ENCODE peak calls at places on chromosomes 7 and 10, in seven cellular contexts. B, Y, O, X, A, F and P are unnamed samples.

GRCh38 chr7:55084307-55084706 is 65.5 kb downstream of the EGFR start:
- DNase-seq in F (no peak), B (no peak), X (no peak), Y (no peak), O (no peak), A (no peak), P (no peak)

GRCh38 chr7:150851497-150852370 is 583 bp upstream of the AOC1 start:
- DNase-seq in F (no peak), Y (no peak), A (no peak), B (no peak), O (no peak), X (no peak), P (no peak)

GRCh38 chr10:82908751-82909150 is 1033.8 kb downstream of the NRG3 start:
- DNase-seq in Y (no peak), B (no peak), F (no peak), X (no peak), A (no peak), O (no peak), P (no peak)

GRCh38 chr10:986137-986825 is 2.0 kb upstream of the GTPBP4 start:
- DNase-seq in F (peak), X (no peak), Y (no peak), A (no peak), O (no peak), B (no peak), P (no peak)

GRCh38 chr7:93160410-93160809 is 12.2 kb upstream of the SAMD9L start:
- DNase-seq in B (no peak), X (no peak), F (no peak), O (no peak), Y (no peak), A (no peak), P (no peak)

GRCh38 chr7:90552521-90552920 is 43.6 kb upstream of the CDK14 start:
- DNase-seq in X (no peak), Y (no peak), A (no peak), B (no peak), O (no peak), F (no peak), P (no peak)

GRCh38 chr7:132373879-132374278 is 202.4 kb downstream of the PLXNA4 start:
- DNase-seq in X (no peak), O (no peak), A (no peak), Y (no peak), B (no peak), F (no peak), P (no peak)

GRCh38 chr7:124338861-124339260 is 306.0 kb upstream of the TMEM229A start:
- DNase-seq in X (no peak), Y (no peak), F (no peak), B (no peak), A (no peak), O (no peak), P (no peak)

GRCh38 chr10:121495719-121496118 is 102.5 kb downstream of the FGFR2 start:
- DNase-seq in A (peak), X (no peak), F (no peak), Y (no peak), O (no peak), B (no peak), P (no peak)

GRCh38 chr10:77636286-77636966 is 1.2 kb downstream of the KCNMA1 start:
- DNase-seq in Y (no peak), A (no peak), O (no peak), X (no peak), F (no peak), B (no peak), P (no peak)

GRCh38 chr7:151138541-151138910 is 29.0 kb downstream of the GBX1 start:
- DNase-seq in X (no peak), O (no peak), Y (no peak), B (no peak), A (no peak), F (peak), P (no peak)

GRCh38 chr10:89857399-89857798 is 156.0 kb downstream of the KIF20B start:
- DNase-seq in F (no peak), X (no peak), Y (no peak), B (no peak), A (no peak), O (no peak), P (no peak)

GRCh38 chr7:46852795-46853194 is 729.1 kb downstream of the TNS3 start:
- DNase-seq in B (no peak), Y (no peak), X (no peak), F (no peak), O (no peak), A (no peak), P (no peak)

GRCh38 chr7:28986723-28987122 is 28.6 kb upstream of the TRIL start:
- DNase-seq in B (no peak), X (peak), Y (no peak), A (no peak), O (no peak), F (no peak), P (peak)

GRCh38 chr7:17564678-17565209 is 266.3 kb downstream of the AHR start:
- DNase-seq in Y (no peak), O (no peak), B (no peak), X (no peak), F (no peak), A (no peak), P (no peak)

GRCh38 chr7:91941450-91941849 is 788 bp downstream of the AKAP9 start:
- DNase-seq in B (no peak), F (no peak), A (peak), X (no peak), Y (peak), O (no peak), P (no peak)

GRCh38 chr7:88291401-88292173 is 15.1 kb downstream of the STEAP4 start:
- DNase-seq in F (no peak), B (no peak), A (peak), Y (no peak), X (no peak), O (no peak), P (no peak)

GRCh38 chr7:127943541-127944521 is 87.4 kb downstream of the LRRC4 start:
- DNase-seq in B (no peak), O (no peak), X (no peak), F (peak), Y (no peak), A (no peak), P (no peak)

GRCh38 chr10:88293651-88294230 is 289.4 kb downstream of the RNLS start:
- DNase-seq in Y (no peak), B (no peak), X (no peak), F (no peak), O (no peak), A (no peak), P (no peak)

GRCh38 chr10:61136151-61136550 is 192.2 kb upstream of the RHOBTB1 start:
- DNase-seq in B (no peak), A (no peak), F (no peak), O (no peak), Y (peak), X (no peak), P (no peak)

GRCh38 chr10:60522617-60523016 is 132.9 kb upstream of the ANK3 start:
- DNase-seq in F (no peak), Y (no peak), A (no peak), B (no peak), X (no peak), O (no peak), P (no peak)

GRCh38 chr10:6033954-6034353 is 28.2 kb downstream of the IL2RA start:
- DNase-seq in X (no peak), A (no peak), F (peak), Y (no peak), B (no peak), O (no peak), P (no peak)

GRCh38 chr7:79787101-79787500 is 333.6 kb upstream of the MAGI2 start:
- DNase-seq in X (no peak), F (no peak), O (no peak), Y (no peak), B (no peak), A (no peak), P (no peak)

GRCh38 chr10:117537436-117537903 is 5.1 kb upstream of the EMX2 start:
- DNase-seq in X (peak), O (no peak), F (no peak), Y (no peak), A (no peak), B (peak), P (no peak)

GRCh38 chr7:85287126-85287825 is 100.4 kb upstream of the SEMA3D start:
- DNase-seq in O (no peak), A (no peak), B (no peak), X (no peak), F (no peak), Y (no peak), P (no peak)

GRCh38 chr7:15780271-15780670 is 93.8 kb upstream of the MEOX2 start:
- DNase-seq in X (no peak), O (no peak), B (no peak), Y (no peak), A (no peak), F (no peak), P (no peak)

GRCh38 chr7:117143580-117143979 is 179.3 kb downstream of the WNT2 start:
- DNase-seq in Y (no peak), F (no peak), A (no peak), O (no peak), B (no peak), X (no peak), P (no peak)

GRCh38 chr10:70560511-70560931 is 42.0 kb downstream of the PRF1 start:
- DNase-seq in A (no peak), X (peak), B (no peak), O (no peak), Y (no peak), F (no peak), P (no peak)

GRCh38 chr10:24483701-24484100 is 240.0 kb downstream of the ARHGAP21 start:
- DNase-seq in A (peak), F (peak), X (no peak), B (peak), O (peak), Y (no peak), P (no peak)

GRCh38 chr10:130218181-130218641 is 82.0 kb downstream of the GLRX3 start:
- DNase-seq in A (no peak), Y (no peak), O (no peak), B (no peak), F (no peak), X (no peak), P (no peak)

GRCh38 chr7:97272237-97272975 is 154.9 kb downstream of the SDHAF3 start:
- DNase-seq in X (no peak), B (no peak), A (no peak), Y (no peak), F (no peak), O (no peak), P (no peak)

GRCh38 chr7:148587076-148587475 is 3.5 kb upstream of the C7orf33 start:
- DNase-seq in O (no peak), Y (no peak), F (no peak), B (no peak), A (no peak), X (no peak), P (no peak)

GRCh38 chr7:51123322-51124021 is 193.1 kb downstream of the COBL start:
- DNase-seq in O (peak), B (peak), F (peak), A (no peak), X (no peak), Y (no peak), P (no peak)

GRCh38 chr10:46524471-46525176 is 31.8 kb downstream of the GPRIN2 start:
- DNase-seq in Y (no peak), F (peak), B (peak), A (no peak), X (peak), O (peak), P (peak)

GRCh38 chr7:142553216-142553615 is 196.1 kb upstream of the PRSS1 start:
- DNase-seq in O (no peak), Y (no peak), A (no peak), B (no peak), X (no peak), F (no peak), P (no peak)

GRCh38 chr10:129758591-129759021 is 205.5 kb downstream of the EBF3 start:
- DNase-seq in A (peak), O (no peak), Y (no peak), B (no peak), F (peak), X (peak), P (no peak)

GRCh38 chr10:13839430-13839986 is 252.7 kb downstream of the PRPF18 start:
- DNase-seq in Y (no peak), B (no peak), A (no peak), F (no peak), X (no peak), O (no peak), P (no peak)

GRCh38 chr7:111833461-111833860 is 271.2 kb upstream of the IMMP2L start:
- DNase-seq in F (no peak), X (no peak), B (no peak), A (no peak), Y (no peak), O (no peak), P (no peak)
- H3K4me3 ChIP-seq in F (no peak), X (no peak), B (no peak), A (no peak), Y (no peak), O (no peak), P (no peak)

GRCh38 chr10:34058922-34059614 is 724.6 kb upstream of the NRP1 start:
- DNase-seq in B (no peak), A (no peak), X (no peak), Y (no peak), F (no peak), O (no peak), P (no peak)
- H3K27ac ChIP-seq in B (no peak), A (peak), X (peak), Y (no peak), F (no peak), O (no peak), P (no peak)

DNA sequence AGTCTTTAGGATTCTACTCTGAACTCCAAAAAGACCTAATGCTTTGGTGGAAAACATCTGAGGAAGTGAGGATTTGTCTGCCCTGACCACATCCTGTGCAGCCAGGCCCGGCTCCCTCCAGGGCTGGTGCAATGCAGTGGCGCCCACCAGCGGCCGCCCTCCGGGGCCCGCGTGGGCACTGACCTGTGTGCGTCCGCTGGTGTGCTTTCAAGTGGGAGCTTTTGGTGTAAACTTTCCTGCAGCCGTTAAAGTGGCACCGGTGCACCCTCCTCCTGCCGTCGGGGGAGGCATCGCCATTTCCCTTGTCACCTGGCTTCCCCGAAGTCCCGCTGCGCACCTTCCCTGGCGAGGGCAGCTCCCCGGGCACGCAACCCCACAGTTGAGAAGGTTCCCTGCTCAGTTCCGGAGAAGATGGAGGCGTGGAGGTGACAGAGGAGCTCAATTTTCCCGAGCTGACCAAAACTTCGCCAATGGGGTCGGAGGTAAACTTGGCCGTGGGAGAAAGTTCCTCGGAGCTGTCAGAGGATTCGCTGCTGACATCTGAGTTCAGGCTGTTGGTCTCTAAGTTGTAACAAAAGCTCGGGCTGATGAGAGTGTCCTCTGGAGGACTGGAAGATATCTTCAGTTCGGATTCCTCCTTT is 3.4 kb downstream of the KLF6 start:
- DNase-seq in B (no peak), A (no peak), Y (no peak), F (no peak), X (peak), O (no peak), P (no peak)
- TF ChIP-seq POLR2A in B (no peak), A (no peak), Y (no peak), F (no peak), X (no peak), O (no peak), P (no peak)

GRCh38 chr7:113084499-113085172 is 2.0 kb downstream of the GPR85 start:
- DNase-seq in O (no peak), B (no peak), F (no peak), X (no peak), A (no peak), Y (no peak), P (no peak)

GRCh38 chr7:113086431-113086888 is at the start of gene GPR85:
- DNase-seq in X (peak), F (peak), A (peak), Y (no peak), O (no peak), B (peak), P (no peak)

GRCh38 chr7:113086928-113087277 is 276 bp upstream of the GPR85 start:
- DNase-seq in A (no peak), B (no peak), O (no peak), Y (no peak), F (no peak), X (no peak), P (no peak)

GRCh38 chr7:113087278-113087998 is 811 bp upstream of the GPR85 start:
- DNase-seq in Y (peak), F (no peak), A (no peak), X (no peak), B (no peak), O (no peak), P (no peak)

GRCh38 chr7:113085781-113086390 is 741 bp downstream of the GPR85 start:
- DNase-seq in X (no peak), O (no peak), F (no peak), B (no peak), A (no peak), Y (no peak), P (no peak)
- H3K4me3 ChIP-seq in X (no peak), O (no peak), F (no peak), B (peak), A (no peak), Y (no peak), P (peak)